ENCODE peak calls at places on chromosome 1, in five cellular contexts. F, P, J, G and K are unnamed samples.

GRCh38 chr1:196464545-196464944 is 143.7 kb downstream of the KCNT2 start:
- DNase-seq in F (no peak), P (no peak), J (no peak), G (no peak), K (no peak)

GRCh38 chr1:13808729-13809131 is 108.7 kb downstream of the PRDM2 start:
- DNase-seq in F (no peak), P (no peak), J (no peak), G (no peak), K (no peak)

GRCh38 chr1:70231474-70231873 is 10.3 kb downstream of the SRSF11 start:
- DNase-seq in F (no peak), P (no peak), J (no peak), G (no peak), K (no peak)

GRCh38 chr1:42940851-42941639 is 17.6 kb downstream of the SLC2A1 start:
- DNase-seq in F (no peak), P (no peak), J (peak), G (no peak), K (peak)

GRCh38 chr1:156421062-156421938 is 52.3 kb downstream of the RHBG start:
- DNase-seq in F (no peak), P (peak), J (peak), G (peak), K (peak)

GRCh38 chr1:87706779-87707228 is 378.1 kb downstream of the LMO4 start:
- DNase-seq in F (no peak), P (no peak), J (no peak), G (no peak), K (no peak)

GRCh38 chr1:89894210-89894668 is 73.4 kb downstream of the LRRC8D start:
- DNase-seq in F (peak), P (no peak), J (no peak), G (no peak), K (no peak)

GRCh38 chr1:32997381-32997891 is 32.8 kb upstream of the RNF19B start:
- DNase-seq in F (no peak), P (no peak), J (no peak), G (no peak), K (no peak)

GRCh38 chr1:9078949-9079500 is 9.6 kb upstream of the SLC2A5 start:
- DNase-seq in F (no peak), P (no peak), J (no peak), G (no peak), K (no peak)

GRCh38 chr1:76284842-76285241 is 210.3 kb downstream of the ST6GALNAC3 start:
- DNase-seq in F (no peak), P (no peak), J (no peak), G (no peak), K (no peak)

GRCh38 chr1:109198043-109198695 is 15.5 kb upstream of the SARS1 start:
- DNase-seq in F (no peak), P (no peak), J (no peak), G (no peak), K (no peak)

GRCh38 chr1:41282679-41283317 is 40.7 kb upstream of the SCMH1 start:
- DNase-seq in F (no peak), P (no peak), J (peak), G (no peak), K (no peak)

GRCh38 chr1:177278626-177279390 is 108.0 kb downstream of the BRINP2 start:
- DNase-seq in F (no peak), P (no peak), J (no peak), G (no peak), K (no peak)
- TF ChIP-seq CTCF in F (no peak), P (no peak), J (no peak), G (no peak), K (no peak)

GRCh38 chr1:155134858-155135415 is 715 bp upstream of the SLC50A1 start:
- DNase-seq in F (peak), P (peak), J (peak), G (peak), K (peak)

GRCh38 chr1:155137129-155137528 is 1.5 kb downstream of the SLC50A1 start:
- DNase-seq in F (no peak), P (no peak), J (no peak), G (no peak), K (no peak)

GRCh38 chr1:155136728-155137127 is 1.1 kb downstream of the SLC50A1 start:
- DNase-seq in F (no peak), P (no peak), J (no peak), G (no peak), K (no peak)

GRCh38 chr1:155134322-155134721 is 1.3 kb upstream of the SLC50A1 start:
- DNase-seq in F (no peak), P (no peak), J (no peak), G (no peak), K (no peak)

DNA sequence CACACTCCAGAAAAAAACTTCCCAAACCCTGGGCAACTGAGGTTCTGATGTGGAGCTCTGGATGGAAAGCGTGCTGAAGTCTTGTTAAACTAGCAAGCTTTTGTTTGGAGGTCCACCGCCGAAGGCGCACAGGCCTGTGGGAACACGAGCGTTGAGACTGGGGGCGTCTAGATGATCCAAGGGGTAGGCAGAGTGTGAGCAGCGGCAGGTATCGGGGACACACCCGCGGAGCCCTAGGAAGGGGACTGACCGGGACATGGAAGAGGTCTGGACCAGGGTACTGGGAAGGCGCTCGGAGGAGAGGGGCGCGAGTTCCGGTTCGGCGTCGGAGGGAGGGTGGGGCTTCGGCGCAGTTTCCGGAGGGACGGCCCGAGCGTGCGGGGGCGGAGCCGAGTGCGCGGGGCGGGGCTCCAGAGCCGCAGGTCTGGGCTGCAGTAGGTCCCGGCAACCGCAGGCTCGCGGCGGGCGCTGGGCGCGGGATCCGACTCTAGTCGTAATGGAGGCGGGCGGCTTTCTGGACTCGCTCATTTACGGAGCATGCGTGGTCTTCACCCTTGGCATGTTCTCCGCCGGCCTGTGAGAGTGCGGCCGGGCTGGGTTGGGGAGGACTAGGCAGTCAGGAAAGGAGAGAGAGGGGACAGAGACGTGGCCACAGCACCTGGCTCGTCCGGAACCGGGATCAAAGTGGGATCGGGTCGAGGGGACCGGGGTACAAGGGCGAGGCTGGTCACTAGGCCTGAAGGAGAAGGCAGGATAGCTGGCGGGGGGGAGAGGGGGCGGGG is at the start of gene SLC50A1:
- DNase-seq in F (peak), P (peak), J (peak), G (peak), K (peak)
- TF ChIP-seq CTCF in F (no peak), P (no peak), J (peak), G (no peak), K (no peak)

GRCh38 chr1:223741861-223742260 is 29.5 kb downstream of the CAPN2 start:
- DNase-seq in F (no peak), P (no peak), J (no peak), G (no peak), K (no peak)

GRCh38 chr1:223737342-223737741 is 25.0 kb downstream of the CAPN2 start:
- DNase-seq in F (no peak), P (no peak), J (no peak), G (no peak), K (no peak)

GRCh38 chr1:223739366-223740057 is 27.2 kb downstream of the CAPN2 start:
- DNase-seq in F (no peak), P (no peak), J (peak), G (no peak), K (no peak)

GRCh38 chr1:223742861-223743517 is 30.6 kb downstream of the CAPN2 start:
- DNase-seq in F (no peak), P (no peak), J (no peak), G (no peak), K (no peak)

GRCh38 chr1:223738465-223739365 is 26.4 kb downstream of the CAPN2 start:
- DNase-seq in F (no peak), P (no peak), J (peak), G (no peak), K (no peak)
- TF ChIP-seq CTCF in F (no peak), P (no peak), J (no peak), G (no peak), K (no peak)

DNA sequence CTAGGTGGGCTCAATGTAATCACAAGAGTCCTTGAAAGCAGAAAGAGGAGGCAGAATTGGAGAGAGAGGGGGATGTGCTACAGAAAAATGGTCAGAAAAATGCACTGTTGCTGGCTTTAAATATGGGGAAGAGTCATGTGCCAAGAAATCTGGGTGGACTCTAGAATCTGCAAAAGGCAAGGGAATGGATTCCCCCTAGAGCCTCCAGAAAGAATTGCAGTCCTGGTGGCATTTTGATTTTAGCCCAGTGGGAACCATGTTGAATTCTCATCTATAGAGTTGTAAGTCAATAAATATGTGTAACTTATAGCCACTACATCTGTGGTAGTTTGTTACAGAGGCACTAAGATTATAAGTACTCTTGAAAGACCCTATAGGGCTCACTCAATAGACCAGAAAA is 210.3 kb downstream of the ASTN1 start:
- DNase-seq in F (no peak), P (no peak), J (no peak), G (no peak), K (no peak)
- TF ChIP-seq CTCF in F (no peak), P (no peak), J (peak), G (no peak), K (no peak)

GRCh38 chr1:116203192-116203723 is 92.1 kb downstream of the MAB21L3 start:
- DNase-seq in F (no peak), P (no peak), J (no peak), G (no peak), K (no peak)
- TF ChIP-seq CTCF in F (no peak), P (no peak), J (no peak), G (no peak), K (no peak)

GRCh38 chr1:169133801-169134558 is 27.5 kb downstream of the ATP1B1 start:
- DNase-seq in F (no peak), P (no peak), J (no peak), G (no peak), K (no peak)
- TF ChIP-seq CTCF in F (no peak), P (no peak), J (no peak), G (no peak), K (peak)

GRCh38 chr1:182839209-182840065 is at the start of gene DHX9:
- DNase-seq in F (peak), P (peak), J (peak), G (peak), K (peak)
- TF ChIP-seq CTCF in F (no peak), P (peak), J (peak), G (no peak), K (peak)

DNA sequence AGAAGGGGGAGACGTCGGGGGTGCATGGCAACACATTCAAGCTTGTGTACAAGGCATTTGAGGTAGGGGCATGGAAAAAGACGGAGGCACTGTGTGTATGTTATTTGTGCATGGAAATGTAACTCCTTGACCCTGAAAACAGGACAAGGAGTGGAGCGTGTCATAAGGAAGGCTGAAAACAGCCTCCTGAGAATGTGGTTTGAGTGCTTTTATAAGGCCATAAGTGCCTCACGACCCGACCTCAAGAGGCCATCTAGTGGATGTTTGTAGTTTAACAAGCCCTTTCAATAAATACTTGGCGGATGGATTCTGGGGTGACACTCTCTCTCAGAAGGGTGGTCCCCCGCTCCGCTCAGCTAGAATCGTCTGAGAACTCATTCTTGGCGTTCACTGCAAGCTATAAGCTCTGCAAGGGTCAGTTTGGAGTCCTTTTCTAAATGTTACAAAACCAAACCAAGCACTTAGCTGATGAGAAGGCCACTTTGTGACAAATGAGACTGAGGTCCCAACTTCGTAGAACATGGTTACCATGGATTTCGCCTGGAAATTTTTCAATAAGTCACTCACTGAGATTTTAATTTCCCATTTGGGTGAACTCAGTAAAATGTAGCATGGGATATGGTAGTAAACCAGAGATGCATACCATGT is 38.8 kb upstream of the CLCA4 start:
- DNase-seq in F (no peak), P (no peak), J (peak), G (no peak), K (no peak)
- TF ChIP-seq CTCF in F (no peak), P (peak), J (peak), G (no peak), K (peak)